ENCODE peak calls at places on chromosomes 3 and 15, in five cellular contexts. A is GM23338; V is activated CD8-positive, alpha-beta memory T cell treated with anti-CD3 and anti-CD28 coated beads, Interleukin-2, amount 50 U/mL, for 48 hours; P is WERI-Rb-1; I is left ventricle myocardium inferior. C is an unnamed sample.
A peak's percentile ranks its signal among the peaks of the same experiment; 100 is the strongest.

GRCh38 chr15:58987036-58987435 is 427 bp upstream of the RNF111 start:
- DNase-seq in A (no peak), V (no peak), P (no peak), I (no peak), C (no peak)

GRCh38 chr3:108420926-108421325 is 89.5 kb downstream of the MYH15 start:
- DNase-seq in V (no peak), P (no peak), I (no peak), A (no peak), C (no peak)

GRCh38 chr3:138946554-138947302 is at the start of the genes FOXL2 and FOXL2NB:
- DNase-seq in P (peak; percentile 70), I (no peak), A (peak; percentile 84), V (peak; percentile 69), C (no peak)

GRCh38 chr15:62413786-62414185 is 248.7 kb upstream of the C2CD4B start:
- DNase-seq in P (no peak), A (no peak), I (no peak), V (no peak), C (no peak)

GRCh38 chr15:37995461-37996347 is 61.3 kb downstream of the TMCO5A start:
- DNase-seq in P (no peak), A (peak; percentile 81), I (no peak), V (no peak), C (no peak)

GRCh38 chr15:66763186-66764066 is 61.4 kb downstream of the SMAD6 start:
- DNase-seq in V (no peak), P (no peak), I (peak; percentile 92), A (no peak), C (no peak)

GRCh38 chr3:260911-261310 is 64.3 kb downstream of the CHL1 start:
- DNase-seq in A (no peak), V (no peak), P (no peak), I (no peak), C (no peak)

GRCh38 chr3:43353923-43354670 is 67.8 kb downstream of the SNRK start:
- DNase-seq in P (no peak), A (no peak), V (no peak), I (no peak), C (no peak)

GRCh38 chr3:127959873-127960272 is 44.8 kb downstream of the KBTBD12 start:
- DNase-seq in P (peak; percentile 81), V (no peak), A (peak; percentile 73), I (no peak), C (no peak)

GRCh38 chr3:100173931-100174330 is 59.6 kb upstream of the FILIP1L start:
- DNase-seq in P (no peak), A (no peak), V (no peak), I (no peak), C (no peak)

GRCh38 chr3:4524423-4524769 is 31.2 kb downstream of the ITPR1 start:
- DNase-seq in I (no peak), P (no peak), A (no peak), V (no peak), C (no peak)

GRCh38 chr15:99343836-99344551 is 92.7 kb downstream of the LRRC28 start:
- DNase-seq in V (peak; percentile 61), I (peak; percentile 34), A (peak; percentile 75), P (peak; percentile 30), C (no peak)

GRCh38 chr3:140499114-140499757 is 178.6 kb upstream of the TRIM42 start:
- DNase-seq in A (peak; percentile 62), I (no peak), P (peak; percentile 15), V (no peak), C (no peak)

GRCh38 chr15:36356978-36357582 is 222.3 kb upstream of the CDIN1 start:
- DNase-seq in I (no peak), A (no peak), V (no peak), P (no peak), C (no peak)

GRCh38 chr15:36911322-36911944 is 188.9 kb downstream of the MEIS2 start:
- DNase-seq in P (no peak), V (no peak), A (peak; percentile 18), I (no peak), C (no peak)

GRCh38 chr3:162143181-162143580 is 646.6 kb downstream of the OTOL1 start:
- DNase-seq in P (no peak), A (no peak), V (no peak), I (no peak), C (no peak)

GRCh38 chr3:42780398-42780797 is 7.3 kb upstream of the CCDC13 start:
- DNase-seq in I (no peak), P (no peak), A (no peak), V (no peak), C (no peak)

GRCh38 chr3:51681453-51681852 is 10.4 kb downstream of the TEX264 start:
- DNase-seq in A (no peak), I (peak; percentile 43), P (no peak), V (no peak), C (no peak)

GRCh38 chr3:190486201-190486865 is 27.6 kb upstream of the IL1RAP start:
- DNase-seq in P (no peak), V (no peak), A (peak; percentile 26), I (no peak), C (no peak)

GRCh38 chr3:155785662-155786295 is 20.3 kb downstream of the C3orf33 start:
- DNase-seq in I (no peak), V (no peak), P (no peak), A (no peak), C (no peak)

GRCh38 chr3:42685891-42686820 is 819 bp downstream of the KLHL40 start:
- DNase-seq in P (peak; percentile 4), A (no peak), I (peak; percentile 13), V (no peak), C (no peak)

GRCh38 chr3:160003520-160004128 is 15.0 kb downstream of the IL12A start:
- DNase-seq in P (peak; percentile 75), I (peak; percentile 58), A (peak; percentile 83), V (peak; percentile 62), C (no peak)

GRCh38 chr15:44798815-44799214 is 62.5 kb downstream of the TRIM69 start:
- DNase-seq in A (peak; percentile 23), V (no peak), I (no peak), P (peak; percentile 42), C (no peak)

GRCh38 chr3:17580901-17581300 is 161.5 kb downstream of the TBC1D5 start:
- DNase-seq in P (no peak), I (no peak), V (no peak), A (no peak), C (no peak)

C was measured in type B pancreatic cell.